ENCODE peak calls at places on chromosomes 1 and 21, in four cellular contexts. V, Y, M and K are unnamed samples.

GRCh38 chr1:55399385-55399784 is 184.2 kb upstream of the USP24 start:
- DNase-seq in V (no peak), M (no peak), Y (no peak), K (no peak)

GRCh38 chr1:233904979-233905415 is 521 bp downstream of the SLC35F3 start:
- DNase-seq in M (no peak), V (peak; percentile 13), Y (no peak), K (no peak)

GRCh38 chr21:37557261-37557950 is 190.8 kb downstream of the DYRK1A start:
- DNase-seq in V (no peak), M (peak; percentile 28), Y (peak; percentile 91), K (no peak)

GRCh38 chr21:36104306-36105300 is 30.3 kb upstream of the CBR3 start:
- DNase-seq in Y (no peak), V (peak; percentile 47), M (no peak), K (peak; percentile 88)

GRCh38 chr1:148264374-148265276 is 112.5 kb upstream of the NBPF11 start:
- DNase-seq in M (no peak), V (peak; percentile 72), Y (no peak), K (peak; percentile 83)

GRCh38 chr1:218479436-218480115 is 134.4 kb downstream of the TGFB2 start:
- DNase-seq in V (no peak), Y (no peak), M (peak; percentile 26), K (no peak)

GRCh38 chr1:6899141-6899540 is 113.9 kb downstream of the CAMTA1 start:
- DNase-seq in M (no peak), V (no peak), Y (no peak), K (no peak)

GRCh38 chr1:228006034-228006792 is 585 bp upstream of the WNT3A start:
- DNase-seq in V (no peak), Y (no peak), M (no peak), K (peak; percentile 35)

GRCh38 chr1:44778705-44779576 is 3.6 kb downstream of the RPS8 start:
- DNase-seq in V (no peak), Y (no peak), M (no peak), K (no peak)

GRCh38 chr1:111903148-111903857 is 86.2 kb downstream of the KCND3 start:
- DNase-seq in V (no peak), M (no peak), Y (no peak), K (no peak)

GRCh38 chr1:96374076-96374762 is 347.4 kb upstream of the PTBP2 start:
- DNase-seq in V (no peak), M (no peak), Y (no peak), K (no peak)

GRCh38 chr1:43554444-43554992 is 23.8 kb downstream of the PTPRF start:
- DNase-seq in V (peak; percentile 64), Y (no peak), M (peak; percentile 41), K (peak; percentile 46)

GRCh38 chr1:206908038-206908437 is 10.8 kb downstream of the IL24 start:
- DNase-seq in M (no peak), Y (no peak), V (no peak), K (no peak)
- TF ChIP-seq ATF3 in M (no peak), Y (no peak), V (no peak), K (no peak)

DNA sequence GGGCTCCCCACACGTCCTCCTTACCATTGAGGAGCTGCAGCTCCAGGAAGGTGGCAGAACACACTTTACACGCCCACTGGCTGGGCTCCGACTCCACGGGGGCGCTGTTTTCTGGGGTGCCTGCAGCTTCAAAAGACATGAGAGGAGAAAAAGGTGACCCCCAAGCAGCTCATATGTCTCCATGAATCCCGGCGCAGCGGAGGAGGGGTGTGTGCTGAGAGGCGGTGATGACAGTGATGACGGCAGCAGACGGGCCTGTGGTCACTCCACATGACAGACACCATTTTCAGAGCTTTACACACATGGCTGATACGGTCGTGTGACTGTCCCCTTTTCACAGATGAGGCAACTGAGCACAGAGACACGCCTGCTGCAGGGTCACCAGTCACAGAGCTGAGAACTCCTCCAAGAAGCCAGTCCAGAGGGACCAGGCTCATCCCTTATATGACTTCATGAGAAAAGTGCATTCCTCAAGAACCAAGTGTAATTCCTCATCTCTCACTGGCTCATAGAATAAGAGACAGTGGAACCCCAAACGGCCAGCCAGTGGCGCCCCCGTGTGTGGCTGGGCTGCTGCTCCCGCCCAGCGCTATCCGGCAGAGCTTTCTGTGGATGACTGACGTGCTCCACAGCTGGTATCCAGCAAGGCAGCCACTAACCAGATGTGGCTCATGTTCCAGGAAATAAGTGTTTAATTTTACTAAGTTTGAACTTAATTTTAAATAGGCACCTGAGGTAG is 31.9 kb downstream of the PRDM15 start:
- DNase-seq in Y (no peak), V (peak; percentile 65), M (no peak), K (peak; percentile 52)
- TF ChIP-seq ESRRA in Y (no peak), V (no peak), M (no peak), K (no peak)

DNA sequence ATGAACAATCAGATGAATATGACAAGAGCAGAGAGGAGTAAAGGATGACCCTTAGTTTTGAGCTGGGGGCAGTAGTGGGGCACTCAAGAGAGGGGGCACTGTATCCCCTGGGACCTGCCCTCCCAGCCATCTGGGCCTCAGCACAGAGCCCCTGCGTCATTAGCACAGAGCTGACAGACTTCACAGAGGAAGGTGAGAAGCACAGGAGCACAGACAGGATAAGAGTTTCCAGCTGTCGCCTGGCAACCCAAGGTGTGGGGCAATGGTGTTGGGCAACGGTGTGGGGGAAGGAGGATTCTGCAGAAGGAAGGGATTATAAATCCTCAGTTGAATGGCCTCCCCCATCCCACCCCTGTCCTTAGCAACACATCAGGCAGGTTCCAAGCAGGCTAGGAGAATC is 30.2 kb downstream of the RAB3B start:
- DNase-seq in Y (no peak), M (no peak), V (no peak), K (peak; percentile 21)
- TF ChIP-seq ATF3 in Y (no peak), M (no peak), V (no peak), K (no peak)

DNA sequence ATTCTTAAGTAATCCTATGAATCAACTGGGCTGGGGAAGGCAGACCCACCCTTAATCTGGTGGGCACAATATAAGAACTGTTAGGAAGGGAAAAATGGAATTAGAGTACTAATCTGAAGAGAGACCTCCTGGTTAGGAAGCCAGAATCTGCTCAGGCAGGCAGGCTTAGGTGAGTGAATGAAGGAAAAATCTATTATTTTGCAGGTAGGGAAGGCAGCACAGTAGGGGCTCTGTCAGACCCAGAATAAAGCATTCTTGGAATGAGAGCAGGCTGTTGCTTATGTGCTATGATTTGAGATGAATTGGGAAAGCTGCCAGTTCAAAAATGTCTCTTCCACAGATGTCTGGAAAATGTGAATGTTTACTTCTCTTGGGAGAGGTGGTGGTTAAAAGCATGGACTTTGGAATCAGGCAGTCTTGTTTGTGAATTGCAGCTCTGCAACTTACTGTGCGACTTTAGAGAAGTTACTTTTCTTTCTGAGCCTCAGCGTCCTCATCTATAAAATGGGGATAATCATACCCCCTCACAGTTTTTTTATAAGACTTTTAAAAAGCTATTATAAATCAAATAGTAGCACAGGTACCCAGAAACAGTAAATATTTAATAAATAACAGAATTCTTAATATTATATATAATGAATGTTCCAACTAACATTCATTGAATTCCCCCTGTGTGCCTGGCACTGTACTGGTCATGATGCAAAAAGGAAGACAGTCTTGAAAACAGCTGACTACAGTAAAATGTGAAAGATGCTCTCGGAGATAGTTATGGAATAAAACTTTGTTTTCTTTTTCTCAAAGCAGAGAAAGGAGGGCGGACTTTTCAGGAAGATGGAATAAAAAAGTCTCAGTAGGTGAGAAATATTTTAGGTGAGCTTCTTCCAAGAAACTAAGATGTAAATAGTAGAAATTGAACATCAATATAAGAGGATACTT is 15.3 kb upstream of the ZNF644 start:
- DNase-seq in M (peak; percentile 86), Y (no peak), V (no peak), K (no peak)
- TF ChIP-seq ESRRA in M (no peak), Y (no peak), V (no peak), K (no peak)

DNA sequence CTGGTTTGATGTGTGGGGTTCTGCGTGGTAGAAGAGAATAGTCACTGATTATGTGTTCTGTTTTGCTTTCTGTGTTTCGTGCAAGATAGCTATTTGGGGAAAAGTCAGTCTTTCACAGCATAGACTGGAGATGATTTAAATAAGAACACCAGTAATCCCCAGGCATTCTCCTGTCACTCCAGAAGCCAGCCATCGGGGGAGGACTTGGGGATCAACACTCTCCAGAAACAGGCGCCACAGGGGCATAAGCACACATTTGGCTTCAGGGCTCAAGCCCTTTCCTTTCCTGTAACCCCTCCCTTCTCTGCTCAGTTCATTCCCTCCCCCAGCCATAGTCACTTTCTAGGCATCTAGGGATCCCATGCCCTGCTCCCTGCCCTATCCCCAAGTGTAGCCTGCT is 97.3 kb upstream of the BEND5 start:
- DNase-seq in V (no peak), Y (no peak), M (no peak), K (peak; percentile 29)
- TF ChIP-seq ATF3 in V (no peak), Y (no peak), M (no peak), K (no peak)